ENCODE peak calls at places on chromosome 19, in four cellular contexts. A is HepG2, V is GM12878, C is WTC11. H is an unnamed sample.

GRCh38 chr19:53965091-53965490 is 2.4 kb downstream of the CACNG8 start:
- DNase-seq in V (no peak), C (no peak), A (no peak), H (no peak)

GRCh38 chr19:56253737-56254136 is 18.8 kb upstream of the EDDM13 start:
- DNase-seq in A (peak; percentile 48), V (no peak), C (no peak), H (peak; percentile 64)

GRCh38 chr19:31096930-31097329 is 252.3 kb downstream of the TSHZ3 start:
- DNase-seq in V (no peak), A (no peak), C (no peak), H (no peak)

GRCh38 chr19:1276620-1277007 is 1.3 kb downstream of the FAM174C start:
- DNase-seq in C (no peak), A (no peak), V (no peak), H (no peak)

GRCh38 chr19:45099465-45100201 is 6.7 kb downstream of the PPP1R37 start:
- DNase-seq in C (no peak), V (no peak), A (peak; percentile 72), H (no peak)

GRCh38 chr19:55305983-55306562 is 19.1 kb downstream of the TMEM150B start:
- DNase-seq in A (no peak), V (no peak), C (no peak), H (peak; percentile 47)

GRCh38 chr19:42175952-42176648 is 41.4 kb downstream of the DEDD2 start:
- DNase-seq in C (peak; percentile 42), V (no peak), A (no peak), H (no peak)

GRCh38 chr19:49017666-49018351 is 918 bp upstream of the LHB start:
- DNase-seq in V (no peak), A (peak; percentile 41), C (peak; percentile 66), H (peak; percentile 81)

GRCh38 chr19:1672038-1672768 is 19.8 kb upstream of the TCF3 start:
- DNase-seq in C (peak; percentile 62), A (no peak), V (no peak), H (peak; percentile 59)

GRCh38 chr19:35813043-35813890 is 622 bp upstream of the PRODH2 start:
- DNase-seq in V (no peak), A (no peak), C (no peak), H (no peak)

GRCh38 chr19:18460900-18461299 is 23.0 kb upstream of the ISYNA1 start:
- DNase-seq in C (no peak), A (no peak), V (no peak), H (no peak)
- TF ChIP-seq MAX in C (no peak), A (no peak), V (no peak), H (no peak)

GRCh38 chr19:51023946-51024345 is 2.5 kb downstream of the KLK11 start:
- DNase-seq in A (no peak), V (no peak), C (no peak), H (no peak)
- TF ChIP-seq MAX in A (no peak), V (no peak), C (no peak), H (no peak)

GRCh38 chr19:3065675-3066357 is 3.5 kb upstream of the TLE5 start:
- DNase-seq in A (peak; percentile 80), C (no peak), V (peak; percentile 73), H (no peak)
- TF ChIP-seq MAX in A (peak; percentile 79), C (no peak), V (peak; percentile 42), H (no peak)

DNA sequence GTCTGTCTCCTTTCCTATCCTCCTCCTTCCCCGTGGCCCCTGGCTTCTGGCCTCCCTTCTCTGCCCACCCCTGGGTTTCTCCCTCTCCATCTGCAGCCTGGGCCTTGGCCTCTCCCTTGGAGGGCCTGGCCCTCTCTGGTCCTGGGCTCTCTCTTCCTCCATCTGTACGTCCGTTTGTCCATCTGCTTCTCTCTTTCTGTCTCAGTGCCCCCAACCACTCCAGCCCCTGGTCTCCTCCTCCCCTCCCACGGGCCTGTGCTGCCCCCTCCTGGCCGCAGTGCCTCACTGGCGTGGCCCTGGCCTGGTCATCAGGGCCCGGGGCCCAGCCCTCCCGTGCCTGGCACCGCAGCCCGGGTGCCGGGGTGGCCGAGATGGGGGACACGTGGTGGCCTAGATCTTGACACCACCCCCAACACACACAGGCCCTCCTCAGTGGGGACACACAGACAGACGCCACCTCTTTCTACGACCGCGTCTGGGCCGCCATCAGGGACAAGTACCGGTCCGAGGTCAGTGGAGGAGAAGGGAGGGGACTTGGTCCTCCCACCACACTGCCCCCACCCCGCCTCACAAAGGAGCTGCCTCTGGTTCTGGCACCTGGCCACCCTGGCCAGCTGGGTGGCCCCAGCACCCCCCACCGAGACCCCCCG is 11.3 kb downstream of the PRKCSH start:
- DNase-seq in A (no peak), C (peak; percentile 88), V (no peak), H (peak; percentile 58)
- TF ChIP-seq MAX in A (no peak), C (no peak), V (no peak), H (no peak)

GRCh38 chr19:21143428-21143827 is 1.6 kb downstream of the ZNF431 start:
- DNase-seq in V (no peak), C (no peak), A (no peak), H (no peak)

GRCh38 chr19:21148681-21149080 is 6.8 kb downstream of the ZNF431 start:
- DNase-seq in A (no peak), V (no peak), C (no peak), H (no peak)

GRCh38 chr19:21141787-21142464 is at the start of gene ZNF431:
- DNase-seq in V (peak; percentile 89), C (peak; percentile 92), A (peak; percentile 95), H (peak; percentile 97)

GRCh38 chr19:21147540-21147939 is 5.7 kb downstream of the ZNF431 start:
- DNase-seq in V (no peak), C (no peak), A (no peak), H (no peak)

GRCh38 chr19:21143846-21144245 is 2.0 kb downstream of the ZNF431 start:
- DNase-seq in A (no peak), C (no peak), V (no peak), H (no peak)
- TF ChIP-seq MAX in A (no peak), C (no peak), V (no peak), H (no peak)

GRCh38 chr19:23855676-23856075 is 59.0 kb upstream of the ZNF726 start:
- DNase-seq in C (peak; percentile 17), V (no peak), A (no peak), H (peak; percentile 22)
- TF ChIP-seq MAX in C (no peak), V (no peak), A (no peak), H (no peak)

DNA sequence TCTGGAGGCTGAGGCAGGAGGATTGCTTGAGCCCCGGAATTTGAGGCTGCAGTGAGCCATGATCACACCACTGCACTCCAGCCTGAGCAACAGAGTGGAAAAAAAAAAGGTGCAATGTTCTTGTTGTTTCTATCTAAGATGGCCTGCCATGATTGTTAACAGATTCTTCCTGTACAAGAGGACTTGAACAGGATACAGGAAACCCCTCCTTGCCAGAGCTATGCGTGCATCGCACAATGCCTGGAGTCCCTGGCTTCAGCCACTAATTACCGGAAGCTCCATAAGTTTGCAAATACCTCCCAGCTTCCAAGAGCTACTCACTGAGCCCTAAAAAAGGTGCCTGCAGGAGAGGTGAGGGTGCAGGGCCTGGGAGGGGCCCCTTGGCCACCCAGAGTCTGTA is 13.1 kb upstream of the HIF3A start:
- DNase-seq in C (no peak), A (no peak), V (no peak), H (no peak)
- TF ChIP-seq MAX in C (no peak), A (no peak), V (no peak), H (no peak)

GRCh38 chr19:6774821-6775707 is 2.6 kb downstream of the VAV1 start:
- DNase-seq in A (no peak), V (no peak), C (no peak), H (peak; percentile 39)
- TF ChIP-seq MAX in A (no peak), V (no peak), C (no peak), H (no peak)

GRCh38 chr19:43450545-43450997 is 14.8 kb downstream of the LYPD3 start:
- DNase-seq in V (no peak), C (no peak), A (no peak), H (no peak)

GRCh38 chr19:43455321-43456113 is 9.9 kb downstream of the LYPD3 start:
- DNase-seq in A (no peak), C (no peak), V (no peak), H (no peak)

GRCh38 chr19:43447655-43448054 is 17.8 kb downstream of the LYPD3 start:
- DNase-seq in A (no peak), C (no peak), V (no peak), H (no peak)

GRCh38 chr19:43457809-43458208 is 7.6 kb downstream of the LYPD3 start:
- DNase-seq in A (no peak), C (no peak), V (no peak), H (no peak)

DNA sequence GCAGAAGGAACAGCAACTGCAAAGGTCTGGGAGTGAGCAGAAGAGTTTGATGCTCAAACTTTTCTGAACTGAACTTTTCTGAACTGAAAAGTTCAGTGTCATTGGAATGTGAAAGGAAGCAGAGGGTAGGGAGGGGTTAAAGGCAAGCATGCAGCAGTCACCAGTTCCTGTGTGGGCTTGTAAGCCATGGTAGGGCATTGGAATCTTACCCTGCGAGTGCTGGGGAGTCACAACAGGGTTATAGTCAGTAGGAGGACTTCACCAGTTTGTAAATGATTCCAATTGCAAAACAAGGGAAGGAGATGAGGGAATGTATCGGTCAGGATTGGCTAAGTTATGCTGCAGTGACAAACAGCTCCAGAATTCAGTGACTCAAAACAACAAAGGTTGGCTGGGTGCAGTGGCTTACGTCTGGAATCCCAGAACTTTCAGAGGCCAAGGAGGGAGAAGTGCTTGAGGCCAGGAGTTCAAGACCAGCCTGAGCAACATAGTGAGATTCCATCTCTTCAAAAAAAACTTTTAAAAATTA is 12.8 kb downstream of the LYPD3 start:
- DNase-seq in C (no peak), V (no peak), A (no peak), H (no peak)
- TF ChIP-seq MAX in C (no peak), V (no peak), A (no peak), H (no peak)

GRCh38 chr19:29084266-29084665 is 128.7 kb downstream of the UQCRFS1 start:
- DNase-seq in C (peak; percentile 63), V (no peak), A (no peak), H (peak; percentile 61)
- TF ChIP-seq MAX in C (no peak), V (no peak), A (no peak), H (no peak)

H was measured in NB4.